ENCODE peak calls at places on chromosomes 4 and X, in eight cellular contexts. X is brain microvascular endothelial cell, N is lower leg skin, H is AG09309, Z is GM12878, B is uterus, O is heart left ventricle, P is PC-9. Q is an unnamed sample.

GRCh38 chrX:70253377-70254062 is 6.5 kb downstream of the P2RY4 start:
- DNase-seq in X (no peak), Z (no peak), H (no peak), B (no peak), O (no peak), N (no peak), P (no peak), Q (no peak)

GRCh38 chr4:38185406-38185805 is 225.2 kb downstream of the PTTG2 start:
- DNase-seq in N (no peak), P (no peak), Z (no peak), B (no peak), X (no peak), O (no peak), H (no peak), Q (no peak)

GRCh38 chr4:53646792-53647191 is 55.5 kb upstream of the LNX1 start:
- DNase-seq in P (no peak), O (no peak), N (no peak), B (no peak), X (no peak), Z (no peak), H (no peak), Q (no peak)

GRCh38 chr4:69503558-69503957 is 7.9 kb upstream of the UGT2B4 start:
- DNase-seq in N (no peak), B (no peak), X (no peak), O (no peak), P (no peak), H (no peak), Z (no peak), Q (no peak)

GRCh38 chr4:2886622-2887021 is 43.0 kb downstream of the ADD1 start:
- DNase-seq in N (no peak), P (no peak), O (no peak), H (no peak), X (no peak), B (no peak), Z (no peak), Q (no peak)

GRCh38 chr4:5784960-5785611 is 74.1 kb downstream of the EVC start:
- DNase-seq in N (no peak), Z (no peak), X (no peak), O (no peak), H (no peak), B (no peak), P (no peak), Q (no peak)

GRCh38 chr4:66430856-66431255 is 760.6 kb upstream of the EPHA5 start:
- DNase-seq in Z (no peak), N (no peak), X (peak; percentile 79), P (no peak), B (no peak), H (peak; percentile 70), O (no peak), Q (no peak)

GRCh38 chrX:29560065-29560464 is 655.3 kb upstream of the MAGEB2 start:
- DNase-seq in N (no peak), X (no peak), Z (no peak), O (no peak), H (no peak), B (no peak), P (no peak), Q (no peak)

GRCh38 chr4:99156992-99157391 is 12.9 kb upstream of the ADH4 start:
- DNase-seq in Z (no peak), P (no peak), O (no peak), B (no peak), X (no peak), H (no peak), N (no peak), Q (no peak)

GRCh38 chr4:170089743-170090666 is at the start of gene AADAT:
- DNase-seq in Z (no peak), X (peak; percentile 51), P (peak; percentile 77), O (peak; percentile 85), B (peak; percentile 81), N (peak; percentile 24), H (peak; percentile 25), Q (peak; percentile 66)

GRCh38 chr4:170090667-170091052 is 904 bp upstream of the AADAT start:
- DNase-seq in Z (no peak), H (no peak), O (no peak), B (no peak), N (no peak), X (no peak), P (no peak), Q (peak; percentile 82)

GRCh38 chr4:170089274-170089742 is 448 bp downstream of the AADAT start:
- DNase-seq in Z (no peak), N (no peak), O (no peak), P (no peak), H (no peak), X (peak; percentile 36), B (no peak), Q (no peak)

GRCh38 chr4:170087163-170087700 is 2.5 kb downstream of the AADAT start:
- DNase-seq in Z (no peak), H (no peak), X (no peak), P (no peak), O (no peak), N (no peak), B (no peak), Q (no peak)

DNA sequence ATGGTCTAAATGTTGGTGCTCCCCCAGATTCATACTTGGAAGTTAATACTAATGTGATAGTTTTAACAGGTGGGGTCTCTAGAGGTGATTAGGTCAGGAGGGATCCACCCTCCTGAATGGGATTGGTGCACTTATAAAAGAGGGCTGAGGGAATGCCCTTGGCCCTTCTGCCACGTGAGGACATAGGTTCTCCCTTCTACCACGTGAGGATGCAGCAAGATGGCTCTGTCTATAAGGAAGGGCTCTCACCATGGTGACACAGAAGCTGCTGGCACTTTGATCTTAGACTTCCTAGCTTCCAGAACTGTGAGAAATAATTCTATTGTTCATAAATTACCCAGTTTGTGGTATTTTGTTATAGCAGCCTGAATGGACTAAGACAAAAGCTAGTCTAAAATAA is 1.1 kb downstream of the AADAT start:
- DNase-seq in B (no peak), X (no peak), H (no peak), N (no peak), Z (no peak), O (no peak), P (no peak), Q (no peak)
- TF ChIP-seq CTCF in B (no peak), X (no peak), H (no peak), N (no peak), Z (no peak), O (no peak), P (no peak), Q (no peak)

GRCh38 chr4:182493377-182493776 is 250.2 kb downstream of the TENM3 start:
- DNase-seq in N (no peak), B (no peak), H (no peak), O (no peak), P (no peak), Z (no peak), X (no peak), Q (no peak)
- H3K4me3 ChIP-seq in N (no peak overlapping the region), B (no peak overlapping the region), H (no peak overlapping the region), O (no peak overlapping the region), P (no peak overlapping the region), Z (no peak overlapping the region), X (no peak overlapping the region), Q (no peak overlapping the region)

GRCh38 chr4:183798921-183799307 is 106.2 kb upstream of the STOX2 start:
- DNase-seq in B (no peak), H (no peak), N (no peak), O (no peak), Z (no peak), X (no peak), P (no peak), Q (no peak)

GRCh38 chr4:183797041-183797444 is 108.1 kb upstream of the STOX2 start:
- DNase-seq in B (no peak), H (no peak), Z (no peak), X (no peak), N (no peak), O (no peak), P (peak; percentile 47), Q (no peak)

GRCh38 chr4:183798249-183798920 is 106.7 kb upstream of the STOX2 start:
- DNase-seq in X (no peak), B (no peak), P (no peak), O (no peak), H (no peak), Z (no peak), N (no peak), Q (no peak)

GRCh38 chr4:183801460-183802168 is 103.5 kb upstream of the STOX2 start:
- DNase-seq in N (no peak), H (no peak), X (no peak), O (no peak), Z (no peak), P (no peak), B (no peak), Q (no peak)

GRCh38 chr4:183797445-183798248 is 107.5 kb upstream of the STOX2 start:
- DNase-seq in N (no peak), P (peak; percentile 62), O (peak; percentile 70), X (no peak), H (no peak), B (no peak), Z (no peak), Q (no peak)
- TF ChIP-seq CTCF in N (no peak), P (no peak), O (no peak), X (no peak), H (no peak), B (no peak), Z (no peak), Q (no peak)

GRCh38 chr4:16900325-16900724 is 1.9 kb upstream of the LDB2 start:
- DNase-seq in O (no peak), P (no peak), N (no peak), H (no peak), X (no peak), Z (no peak), B (no peak), Q (no peak)

GRCh38 chr4:16894406-16894805 is 4.0 kb downstream of the LDB2 start:
- DNase-seq in O (no peak), H (no peak), X (no peak), N (no peak), B (no peak), Z (no peak), P (no peak), Q (no peak)

GRCh38 chr4:16897991-16898827 is at the start of gene LDB2:
- DNase-seq in O (peak; percentile 78), X (peak; percentile 72), N (peak; percentile 29), P (no peak), Z (no peak), B (peak; percentile 77), H (peak; percentile 83), Q (no peak)

GRCh38 chr4:16897351-16897750 is 1.1 kb downstream of the LDB2 start:
- DNase-seq in X (no peak), B (no peak), Z (no peak), O (no peak), N (no peak), P (no peak), H (no peak), Q (no peak)

DNA sequence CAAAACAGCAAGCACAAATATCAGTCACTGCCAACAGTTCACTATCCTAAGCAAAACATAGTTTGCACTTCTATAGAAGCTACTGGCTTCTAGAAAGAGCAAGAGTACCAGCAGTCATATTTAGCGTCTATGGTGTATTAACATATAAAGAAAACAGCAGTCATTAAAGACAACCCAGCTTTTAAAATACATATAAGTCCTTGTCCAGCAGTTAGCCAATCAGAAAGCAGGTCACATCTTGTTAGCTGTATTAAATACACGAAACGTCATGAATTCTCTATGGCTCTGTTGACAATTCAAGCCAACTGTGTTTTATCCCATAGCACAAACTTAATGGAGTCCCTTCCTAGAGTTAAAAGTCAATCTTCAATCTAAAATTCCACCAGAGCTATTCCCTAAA is 1.6 kb downstream of the LDB2 start:
- DNase-seq in Z (no peak), O (no peak), X (peak; percentile 37), B (no peak), N (no peak), H (peak; percentile 61), P (no peak), Q (no peak)
- H3K4me3 ChIP-seq in Z (no peak overlapping the region), O (peak overlapping the region; percentile 50), X (peak overlapping the region; percentile 31), B (peak overlapping the region; percentile 66), N (no peak overlapping the region), H (peak overlapping the region; percentile 67), P (no peak overlapping the region), Q (no peak overlapping the region)

Q was measured in LNCaP clone FGC.